ENCODE peak calls at places on chromosomes 7 and 10, in six cellular contexts. S is choroid plexus epithelial cell, M is tibial artery, C is left ventricle myocardium inferior, B is epithelial cell of esophagus, X is heart right ventricle. Y is an unnamed sample.

GRCh38 chr10:57964371-57964770 is 303.3 kb downstream of the IPMK start:
- DNase-seq in S (peak), M (no peak), C (peak), B (peak), X (peak), Y (no peak)

GRCh38 chr10:83603708-83604107 is 535.6 kb upstream of the GHITM start:
- DNase-seq in S (peak), M (no peak), C (no peak), B (peak), X (no peak), Y (no peak)

GRCh38 chr10:22911889-22912762 is 15.7 kb upstream of the ARMC3 start:
- DNase-seq in S (peak), M (no peak), C (no peak), B (peak), X (peak), Y (peak)

GRCh38 chr10:373516-374309 is 238.5 kb downstream of the ZMYND11 start:
- DNase-seq in S (peak), M (peak), C (no peak), B (peak), X (no peak), Y (no peak)

GRCh38 chr7:2732959-2733584 is 45.1 kb downstream of the AMZ1 start:
- DNase-seq in S (peak), M (peak), C (peak), B (peak), X (peak), Y (peak)

GRCh38 chr10:22737587-22737986 is 23.2 kb upstream of the PIP4K2A start:
- DNase-seq in S (peak), M (no peak), C (peak), B (peak), X (no peak), Y (no peak)

GRCh38 chr7:24701232-24701898 is 55.9 kb downstream of the GSDME start:
- DNase-seq in S (peak), M (no peak), C (no peak), B (peak), X (no peak), Y (peak)

GRCh38 chr7:91784469-91784868 is 96.0 kb downstream of the MTERF1 start:
- DNase-seq in S (peak), M (no peak), C (no peak), B (peak), X (no peak), Y (peak)

GRCh38 chr10:97821308-97822038 is 28.2 kb upstream of the GOLGA7B start:
- DNase-seq in S (peak), M (no peak), C (no peak), B (no peak), X (no peak), Y (no peak)

GRCh38 chr10:17643339-17643754 is 604 bp upstream of the STAM start:
- DNase-seq in S (peak), M (peak), C (peak), B (peak), X (peak), Y (no peak)

GRCh38 chr10:31033166-31033565 is 1.5 kb upstream of the ZNF438 start:
- DNase-seq in S (no peak), M (no peak), C (no peak), B (no peak), X (no peak), Y (no peak)

GRCh38 chr10:75878586-75878985 is 447.2 kb downstream of the LRMDA start:
- DNase-seq in S (no peak), M (no peak), C (no peak), B (no peak), X (no peak), Y (no peak)

GRCh38 chr10:8677642-8678041 is 623.2 kb downstream of the GATA3 start:
- DNase-seq in S (no peak), M (no peak), C (no peak), B (peak), X (no peak), Y (no peak)

GRCh38 chr10:58645762-58646161 is 133.1 kb downstream of the BICC1 start:
- DNase-seq in S (peak), M (no peak), C (no peak), B (peak), X (no peak), Y (no peak)

GRCh38 chr10:64863836-64864235 is 1342.6 kb downstream of the REEP3 start:
- DNase-seq in S (no peak), M (no peak), C (no peak), B (peak), X (no peak), Y (no peak)

GRCh38 chr7:135911091-135911490 is 66.1 kb downstream of the MTPN start:
- DNase-seq in S (no peak), M (no peak), C (peak), B (no peak), X (peak), Y (no peak)

GRCh38 chr10:132142396-132143161 is 44.2 kb upstream of the DPYSL4 start:
- DNase-seq in S (peak), M (peak), C (peak), B (no peak), X (no peak), Y (no peak)

GRCh38 chr7:127409629-127410028 is 17.1 kb upstream of the ZNF800 start:
- DNase-seq in S (peak), M (no peak), C (no peak), B (no peak), X (no peak), Y (no peak)

GRCh38 chr10:119498889-119499864 is 43.3 kb downstream of the RGS10 start:
- DNase-seq in S (peak), M (no peak), C (no peak), B (no peak), X (no peak), Y (no peak)

GRCh38 chr7:68752485-68752884 is 845.8 kb upstream of the AUTS2 start:
- DNase-seq in S (no peak), M (no peak), C (peak), B (no peak), X (no peak), Y (no peak)

GRCh38 chr10:104608076-104608828 is 32.8 kb upstream of the SORCS3 start:
- DNase-seq in S (no peak), M (no peak), C (no peak), B (no peak), X (no peak), Y (no peak)

GRCh38 chr10:17001297-17001744 is 128.3 kb downstream of the CUBN start:
- DNase-seq in S (peak), M (peak), C (peak), B (no peak), X (no peak), Y (no peak)

GRCh38 chr10:123888751-123889150 is 2.9 kb downstream of the CPXM2 start:
- DNase-seq in S (no peak), M (no peak), C (no peak), B (no peak), X (no peak), Y (no peak)

GRCh38 chr10:132836832-132837540 is 51.0 kb upstream of the NKX6-2 start:
- DNase-seq in S (peak), M (peak), C (no peak), B (no peak), X (no peak), Y (no peak)

DNA sequence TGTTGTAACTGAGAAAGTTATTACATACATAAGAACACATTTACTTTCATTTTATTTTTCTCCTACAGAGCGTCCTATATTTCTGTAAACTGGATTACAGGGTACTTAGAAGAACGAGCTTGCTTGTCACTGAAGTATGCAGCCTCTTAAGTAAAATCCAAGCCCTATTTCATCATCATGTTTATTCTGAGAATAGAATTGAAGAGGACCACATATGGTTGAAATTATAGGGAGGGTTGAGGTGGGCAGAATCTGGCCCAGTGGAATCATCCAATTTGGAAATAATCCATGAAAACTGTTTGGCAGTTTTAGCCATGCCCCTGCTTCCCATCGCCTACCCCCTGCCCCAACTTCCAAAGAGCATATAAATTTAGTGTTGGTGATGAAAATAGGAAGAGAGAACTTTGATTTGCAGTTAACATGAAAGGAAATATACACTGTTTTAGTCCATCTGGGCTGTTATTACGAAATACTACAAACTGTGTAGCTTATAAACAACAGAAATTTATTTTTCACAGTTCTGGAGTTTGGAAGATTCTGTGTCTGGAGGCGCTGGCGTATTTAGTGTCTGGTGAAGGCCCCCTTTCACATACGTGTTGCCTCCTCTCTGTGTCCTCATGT is 150.4 kb downstream of the PRKG1 start:
- DNase-seq in S (peak), M (no peak), C (no peak), B (no peak), X (no peak), Y (no peak)
- H3K4me3 ChIP-seq in S (no peak), M (peak), C (no peak), B (no peak), X (no peak), Y (no peak)

GRCh38 chr10:88317099-88317498 is 266.0 kb downstream of the RNLS start:
- DNase-seq in S (no peak), M (no peak), C (no peak), B (no peak), X (no peak), Y (no peak)

GRCh38 chr10:88315746-88316145 is 267.4 kb downstream of the RNLS start:
- DNase-seq in S (peak), M (no peak), C (no peak), B (peak), X (no peak), Y (no peak)

GRCh38 chr10:88319960-88320517 is 263.1 kb downstream of the RNLS start:
- DNase-seq in S (no peak), M (no peak), C (no peak), B (no peak), X (no peak), Y (no peak)

GRCh38 chr10:88316292-88316861 is 266.7 kb downstream of the RNLS start:
- DNase-seq in S (no peak), M (no peak), C (no peak), B (no peak), X (no peak), Y (no peak)

GRCh38 chr10:88318803-88319202 is 264.3 kb downstream of the RNLS start:
- DNase-seq in S (peak), M (no peak), C (no peak), B (peak), X (no peak), Y (no peak)
- TF ChIP-seq CTCF in S (peak), M (no peak), C (peak), B (peak), X (peak), Y (peak)

DNA sequence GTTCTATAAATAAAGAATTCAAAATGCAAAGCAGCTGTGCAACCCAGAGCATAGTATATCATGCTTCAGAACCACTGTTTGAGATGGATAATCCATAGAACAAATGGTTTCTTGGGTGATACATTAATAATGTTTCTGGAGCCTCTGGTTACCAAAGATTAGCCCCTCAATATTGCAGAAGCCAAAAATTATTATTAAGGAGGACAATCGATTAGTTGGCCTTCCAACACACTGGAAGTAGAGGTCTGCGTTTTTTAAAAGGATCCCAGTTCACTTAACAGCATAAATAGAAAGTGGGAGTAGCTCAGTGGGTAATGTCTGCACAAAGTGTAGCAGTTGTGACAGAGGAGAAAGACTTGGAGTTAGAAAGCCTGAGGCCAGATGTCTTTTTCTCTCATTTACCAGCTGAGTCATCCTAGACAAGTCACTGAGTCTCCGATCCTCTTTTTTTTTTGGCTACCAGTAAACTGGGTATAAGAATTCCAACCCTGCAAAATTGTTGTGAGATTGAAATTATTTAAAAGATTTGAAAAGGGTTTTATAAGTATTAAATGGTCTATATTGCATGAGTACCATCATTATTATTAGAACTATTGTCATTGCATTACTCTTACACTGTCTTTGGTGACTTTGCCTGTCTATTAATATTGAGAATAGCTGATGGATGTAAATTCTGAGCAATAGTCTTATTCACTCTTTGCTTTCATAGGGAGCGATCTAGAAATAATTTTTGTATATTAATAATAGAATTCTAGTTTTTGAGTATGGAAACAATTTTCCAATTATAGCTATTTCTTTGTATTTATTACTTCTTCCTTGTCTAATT is 73.8 kb downstream of the ARID5B start:
- DNase-seq in S (peak), M (no peak), C (no peak), B (peak), X (no peak), Y (no peak)
- H3K4me3 ChIP-seq in S (no peak), M (no peak), C (peak), B (no peak), X (peak), Y (no peak)

DNA sequence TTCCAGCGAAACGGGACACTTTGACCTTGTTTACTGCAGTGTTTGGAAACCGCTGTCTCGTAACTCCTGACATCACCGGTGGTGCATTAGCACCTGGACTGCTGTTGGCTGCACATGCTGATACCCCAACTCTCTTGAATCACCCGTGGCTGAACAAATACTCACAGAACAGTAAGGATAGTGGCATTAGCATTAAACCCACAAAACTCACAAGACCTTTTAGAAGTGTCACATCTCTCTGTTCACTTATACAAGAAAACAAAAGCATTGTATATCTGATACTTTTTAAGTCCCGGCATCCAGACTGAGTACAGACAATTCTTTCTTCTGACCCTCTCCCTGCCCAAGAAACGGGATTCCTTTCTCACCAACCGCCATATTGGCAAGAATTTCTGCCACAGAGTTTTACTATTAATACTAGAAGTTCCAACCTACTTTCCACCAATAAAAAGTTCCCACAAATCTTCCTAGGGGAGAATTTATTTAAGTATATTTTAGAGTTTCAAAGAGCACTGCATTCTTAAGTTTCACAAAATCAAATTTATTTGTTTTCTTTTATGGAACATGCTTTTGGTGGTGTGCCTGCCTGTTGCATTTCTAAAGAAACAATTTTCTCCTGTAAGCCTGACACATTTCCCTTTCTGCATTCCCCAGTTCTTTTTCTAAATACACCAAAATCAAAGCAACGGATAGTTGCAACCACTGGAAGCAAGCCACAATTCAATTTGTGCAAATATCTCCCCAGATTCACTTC is 208.4 kb upstream of the KLF14 start:
- DNase-seq in S (peak), M (no peak), C (no peak), B (peak), X (no peak), Y (peak)
- TF ChIP-seq CTCF in S (no peak), M (no peak), C (no peak), B (no peak), X (no peak), Y (no peak)

Y was measured in LNCaP clone FGC.